ENCODE peak calls at places on chromosomes 3 and 15, in four cellular contexts. I is T-helper 2 cell, A is T-helper 1 cell, K is foreskin fibroblast. Y is an unnamed sample.

GRCh38 chr15:72614810-72615532 is 39.5 kb upstream of the GOLGA6B start:
- DNase-seq in I (no peak), A (no peak), K (no peak), Y (no peak)

GRCh38 chr3:184609861-184610365 is 48.3 kb downstream of the EPHB3 start:
- DNase-seq in I (no peak), A (no peak), K (no peak), Y (no peak)

GRCh38 chr15:45456212-45457106 is 66.1 kb downstream of the SLC30A4 start:
- DNase-seq in I (peak; percentile 90), A (peak; percentile 57), K (peak; percentile 100), Y (peak; percentile 98)

GRCh38 chr3:172506094-172506493 is 17.1 kb downstream of the TNFSF10 start:
- DNase-seq in I (no peak), A (no peak), K (no peak), Y (no peak)

GRCh38 chr3:197256836-197257444 is 41.5 kb downstream of the DLG1 start:
- DNase-seq in I (peak; percentile 54), A (peak; percentile 2), K (peak; percentile 25), Y (peak; percentile 45)

GRCh38 chr3:38117748-38118420 is 19.0 kb downstream of the ACAA1 start:
- DNase-seq in I (peak; percentile 83), A (peak; percentile 49), K (peak; percentile 48), Y (peak; percentile 65)

GRCh38 chr3:179961081-179962078 is 75.4 kb downstream of the PEX5L start:
- DNase-seq in I (peak; percentile 53), A (no peak), K (no peak), Y (no peak)

GRCh38 chr3:56347219-56347871 is 120.9 kb downstream of the ERC2 start:
- DNase-seq in I (peak; percentile 28), A (no peak), K (no peak), Y (no peak)

GRCh38 chr3:171186817-171187216 is 160.3 kb upstream of the SLC2A2 start:
- DNase-seq in I (no peak), A (no peak), K (no peak), Y (no peak)

GRCh38 chr3:64548200-64548889 is 139.5 kb downstream of the ADAMTS9 start:
- DNase-seq in I (no peak), A (no peak), K (peak; percentile 12), Y (no peak)

GRCh38 chr3:133459400-133459799 is 59.5 kb downstream of the BFSP2 start:
- DNase-seq in I (no peak), A (no peak), K (no peak), Y (no peak)

GRCh38 chr15:90660195-90660995 is 56.8 kb upstream of the BLM start:
- DNase-seq in I (peak; percentile 86), A (peak; percentile 26), K (peak; percentile 91), Y (peak; percentile 92)

GRCh38 chr3:150286390-150287147 is 121.5 kb upstream of the TSC22D2 start:
- DNase-seq in I (peak; percentile 33), A (no peak), K (peak; percentile 14), Y (peak; percentile 32)

GRCh38 chr3:15795563-15796308 is 2.0 kb downstream of the ANKRD28 start:
- DNase-seq in I (peak; percentile 57), A (no peak), K (no peak), Y (peak; percentile 74)